ENCODE peak calls at places on chromosomes 5 and 9, in seven cellular contexts. I is mucosa of descending colon, W is astrocyte of the spinal cord, F is nephron progenitor cell, O is IMR-90, S is neural crest cell, X is H9. M is an unnamed sample.

GRCh38 chr5:84381501-84382362 is 2.9 kb downstream of the EDIL3 start:
- DNase-seq in O (no peak), X (no peak), F (no peak), I (peak), S (no peak), W (peak), M (no peak)

GRCh38 chr5:149156435-149157083 is 15.3 kb downstream of the ABLIM3 start:
- DNase-seq in I (no peak), S (no peak), X (no peak), W (no peak), O (peak), F (no peak), M (no peak)

GRCh38 chr9:124302921-124303320 is 45.2 kb downstream of the NEK6 start:
- DNase-seq in F (no peak), S (no peak), X (no peak), W (no peak), I (no peak), O (no peak), M (no peak)

GRCh38 chr9:110156416-110156815 is 51.5 kb downstream of the C9orf152 start:
- DNase-seq in W (no peak), O (no peak), I (no peak), F (no peak), S (no peak), X (no peak), M (no peak)

GRCh38 chr9:69433426-69433825 is 108.4 kb downstream of the ENTREP1 start:
- DNase-seq in X (no peak), S (no peak), I (no peak), F (no peak), W (no peak), O (peak), M (no peak)

GRCh38 chr5:154849791-154850201 is 607 bp downstream of the FAXDC2 start:
- DNase-seq in O (peak), F (no peak), W (no peak), S (no peak), I (no peak), X (no peak), M (no peak)

GRCh38 chr9:99173570-99174504 is 47.9 kb downstream of the ALG2 start:
- DNase-seq in I (no peak), F (no peak), W (no peak), O (no peak), X (no peak), S (no peak), M (no peak)

GRCh38 chr5:171596391-171596878 is 177.0 kb downstream of the FGF18 start:
- DNase-seq in I (no peak), O (peak), X (peak), W (peak), S (no peak), F (no peak), M (no peak)

GRCh38 chr5:149044453-149045117 is 18.3 kb downstream of the SH3TC2 start:
- DNase-seq in O (no peak), W (no peak), S (no peak), I (no peak), F (no peak), X (no peak), M (no peak)

GRCh38 chr9:110214090-110214489 is 6.1 kb upstream of the C9orf152 start:
- DNase-seq in I (no peak), W (no peak), O (peak), S (no peak), F (no peak), X (no peak), M (no peak)

GRCh38 chr5:109035470-109035869 is 287.8 kb downstream of the FER start:
- DNase-seq in W (no peak), X (no peak), O (peak), S (no peak), I (no peak), F (no peak), M (no peak)

DNA sequence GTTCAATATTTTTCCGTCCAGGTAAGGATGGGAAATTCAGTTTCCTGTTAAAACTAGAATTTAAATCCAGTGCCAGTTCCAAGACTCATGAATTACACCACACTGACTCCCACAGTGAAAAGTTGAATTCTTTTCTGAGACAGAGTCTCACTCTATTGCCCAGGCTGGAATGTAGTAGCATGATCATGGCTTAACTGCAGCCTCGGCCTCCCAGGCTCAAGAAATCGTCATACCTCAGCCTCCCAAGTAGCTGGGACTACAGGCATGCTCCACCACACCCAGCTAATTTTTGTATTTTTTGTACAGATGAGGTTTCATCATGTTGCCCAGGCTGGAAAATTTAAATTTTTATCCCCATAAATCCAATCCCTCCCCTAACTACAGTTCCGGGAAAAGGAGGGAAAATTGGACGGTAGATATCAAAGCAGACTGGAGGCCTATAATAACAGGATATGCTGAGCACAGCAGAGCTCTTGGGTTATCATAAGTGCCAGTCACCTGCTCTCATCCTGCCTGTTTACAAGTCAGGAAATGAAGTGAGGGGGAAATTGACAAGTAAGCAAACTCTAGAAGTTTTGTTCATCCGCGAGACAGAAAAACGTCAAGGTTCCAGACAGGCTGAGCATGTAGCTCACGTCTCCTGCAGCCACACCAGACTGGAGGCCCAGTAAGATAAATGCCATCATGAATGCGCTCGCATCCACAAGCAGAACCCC is 105.7 kb downstream of the UGCG start:
- DNase-seq in X (no peak), I (no peak), O (no peak), S (no peak), W (no peak), F (no peak), M (no peak)
- TF ChIP-seq CTCF in X (no peak), I (no peak), O (no peak), S (no peak), W (no peak), F (no peak), M (no peak)

GRCh38 chr9:120846251-120846869 is 3.6 kb upstream of the PSMD5 start:
- DNase-seq in X (no peak), O (no peak), I (no peak), F (no peak), S (no peak), W (no peak), M (no peak)

GRCh38 chr9:120845255-120845654 is 2.5 kb upstream of the PSMD5 start:
- DNase-seq in S (no peak), W (no peak), O (peak), X (no peak), F (no peak), I (no peak), M (no peak)

GRCh38 chr9:120839146-120839545 is 3.6 kb downstream of the PSMD5 start:
- DNase-seq in W (peak), I (no peak), S (no peak), O (peak), X (no peak), F (no peak), M (no peak)

GRCh38 chr9:120842685-120843485 is at the start of gene PSMD5:
- DNase-seq in W (peak), S (peak), O (peak), I (peak), X (peak), F (peak), M (peak)

DNA sequence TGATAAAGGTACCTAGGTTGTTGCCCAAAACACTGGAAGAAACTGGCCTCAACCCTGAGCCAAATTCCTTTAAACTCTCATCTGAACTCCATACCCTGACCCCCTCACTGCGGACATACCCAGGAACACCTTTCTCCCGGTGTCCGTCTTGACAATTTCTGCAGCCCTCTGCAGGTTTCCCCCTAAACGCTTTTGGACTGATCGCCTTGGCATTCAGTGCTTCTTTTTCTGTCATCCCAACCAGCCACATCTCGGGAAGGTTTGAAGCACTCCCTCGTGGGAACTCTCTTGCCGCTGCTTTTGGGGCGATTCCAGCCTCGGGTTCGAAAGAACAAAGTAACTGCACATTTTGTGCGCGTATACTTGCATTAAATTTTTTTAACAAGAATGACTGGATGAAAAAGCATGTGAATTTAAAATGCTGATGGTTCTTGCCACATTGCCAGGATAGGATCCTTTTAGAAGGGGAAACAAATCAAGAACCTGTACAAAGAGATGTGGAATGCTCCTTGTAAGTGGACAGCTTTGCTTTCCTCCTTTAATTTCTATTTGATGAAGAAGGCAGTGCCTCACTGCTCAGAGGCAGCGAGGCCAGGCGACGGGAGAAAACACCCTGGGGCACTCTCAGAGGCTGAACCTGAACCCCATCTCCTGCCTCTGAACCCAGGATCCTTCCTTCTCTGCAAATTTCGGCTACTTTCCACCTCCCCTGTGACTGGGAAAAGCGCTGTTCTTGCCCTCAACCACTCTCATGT is 615 bp downstream of the PSMD5 start:
- DNase-seq in I (no peak), X (no peak), W (peak), O (peak), S (no peak), F (no peak), M (no peak)
- TF ChIP-seq CTCF in I (no peak), X (no peak), W (no peak), O (no peak), S (no peak), F (no peak), M (no peak)

GRCh38 chr5:75167345-75167744 is 69.3 kb downstream of the ANKRD31 start:
- DNase-seq in O (no peak), S (no peak), I (no peak), X (peak), W (no peak), F (no peak), M (no peak)
- TF ChIP-seq CTCF in O (peak), S (peak), I (no peak), X (peak), W (peak), F (no peak), M (peak)

GRCh38 chr9:127887792-127888191 is 10.3 kb upstream of the AK1 start:
- DNase-seq in F (no peak), I (no peak), W (no peak), O (no peak), S (no peak), X (no peak), M (no peak)
- TF ChIP-seq CTCF in F (peak), I (no peak), W (peak), O (peak), S (peak), X (peak), M (peak)

M was measured in type B pancreatic cell.